ENCODE peak calls at places on chromosomes 7 and 10, in nine cellular contexts. Z is endothelial cell, X is sigmoid colon, E is endothelial cell of umbilical vein, R is tibial nerve, K is dorsolateral prefrontal cortex, L is GM10248, B is B cell, O is lower lobe of right lung. C is an unnamed sample.

GRCh38 chr7:31735991-31736982 is 49.3 kb downstream of the PPP1R17 start:
- DNase-seq in R (peak), X (peak), B (no peak), E (peak), L (peak), K (peak), O (no peak), Z (peak), C (peak)

GRCh38 chr7:52782348-52782747 is 253.1 kb upstream of the POM121L12 start:
- DNase-seq in L (no peak), X (no peak), R (no peak), K (no peak), B (no peak), E (no peak), Z (no peak), O (no peak), C (no peak)

GRCh38 chr7:101820703-101821102 is 3.3 kb downstream of the CUX1 start:
- DNase-seq in Z (no peak), E (no peak), K (no peak), B (no peak), L (no peak), R (no peak), O (no peak), X (peak), C (no peak)

GRCh38 chr7:102404005-102404861 is 8.1 kb downstream of the PRKRIP1 start:
- DNase-seq in L (peak), O (peak), X (no peak), K (no peak), R (no peak), B (peak), E (peak), Z (peak), C (peak)

GRCh38 chr10:91247360-91248111 is 27.1 kb downstream of the PCGF5 start:
- DNase-seq in X (no peak), R (no peak), Z (no peak), B (no peak), E (peak), K (peak), O (no peak), L (no peak), C (no peak)

GRCh38 chr7:54354436-54354835 is 187.7 kb upstream of the VSTM2A start:
- DNase-seq in K (no peak), R (no peak), X (no peak), B (no peak), L (no peak), Z (no peak), E (no peak), O (no peak), C (no peak)

GRCh38 chr7:2071133-2071832 is 161.5 kb downstream of the MAD1L1 start:
- DNase-seq in X (no peak), R (no peak), K (no peak), Z (no peak), O (no peak), B (no peak), E (no peak), L (peak), C (no peak)

GRCh38 chr7:150368884-150369739 is 490 bp downstream of the REPIN1 start:
- DNase-seq in L (peak), X (peak), E (peak), B (peak), K (peak), Z (peak), O (peak), R (peak), C (peak)

GRCh38 chr7:7176421-7177043 is 5.8 kb upstream of the C1GALT1 start:
- DNase-seq in L (no peak), R (peak), K (no peak), X (no peak), B (no peak), O (no peak), E (peak), Z (no peak), C (peak)

GRCh38 chr10:76337641-76338040 is 906.2 kb downstream of the LRMDA start:
- DNase-seq in L (no peak), K (no peak), E (peak), R (no peak), Z (no peak), X (no peak), O (no peak), B (no peak), C (no peak)

GRCh38 chr10:52229271-52229931 is 84.7 kb upstream of the DKK1 start:
- DNase-seq in X (no peak), Z (no peak), L (no peak), E (peak), B (no peak), K (no peak), R (no peak), O (no peak), C (no peak)

GRCh38 chr10:86775056-86775858 is 18.8 kb downstream of the BMPR1A start:
- DNase-seq in X (no peak), K (no peak), Z (no peak), L (peak), E (no peak), R (no peak), O (no peak), B (no peak), C (no peak)

GRCh38 chr10:33716461-33717267 is 382.2 kb upstream of the NRP1 start:
- DNase-seq in E (no peak), R (no peak), K (no peak), Z (no peak), B (no peak), X (no peak), O (no peak), L (no peak), C (peak)

GRCh38 chr10:69329721-69330178 is 51.5 kb downstream of the HK1 start:
- DNase-seq in B (no peak), L (no peak), O (no peak), K (no peak), Z (no peak), X (no peak), R (no peak), E (no peak), C (no peak)

GRCh38 chr10:132059760-132060508 is 5.8 kb upstream of the JAKMIP3 start:
- DNase-seq in B (no peak), R (no peak), Z (no peak), O (no peak), L (no peak), X (peak), E (no peak), K (no peak), C (no peak)

GRCh38 chr7:48109848-48110663 is 21.0 kb downstream of the UPP1 start:
- DNase-seq in Z (peak), B (peak), X (peak), O (peak), L (peak), E (peak), R (peak), K (peak), C (peak)

GRCh38 chr10:13351340-13351915 is 3.3 kb upstream of the SEPHS1 start:
- DNase-seq in K (no peak), L (peak), O (no peak), R (no peak), B (peak), Z (no peak), X (no peak), E (no peak), C (no peak)

DNA sequence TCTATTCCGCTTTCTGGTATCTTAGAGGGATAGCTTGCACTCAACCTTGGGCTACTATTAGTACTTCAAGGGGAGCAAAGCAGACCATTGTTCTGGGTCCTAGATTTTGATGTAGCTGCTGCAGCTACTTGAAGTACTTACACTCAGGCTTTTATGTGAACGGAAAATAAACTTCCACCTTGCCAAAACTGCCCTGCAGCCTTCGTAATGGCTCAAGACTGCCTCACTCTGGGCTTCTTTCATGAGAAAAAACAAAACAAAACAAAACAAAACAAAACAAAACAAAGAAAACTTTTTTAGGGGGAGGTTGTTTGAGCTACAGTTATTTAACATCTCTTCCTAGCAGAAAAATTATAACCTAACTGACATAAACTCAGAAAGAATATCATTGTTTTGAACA is 19.4 kb upstream of the EPHB6 start:
- DNase-seq in L (no peak), X (no peak), Z (no peak), K (no peak), R (no peak), O (no peak), B (no peak), E (no peak), C (no peak)
- TF ChIP-seq CTCF in L (no peak), X (no peak), Z (no peak), K (no peak), R (no peak), O (no peak), B (no peak), E (no peak), C (no peak)

GRCh38 chr10:97445722-97446639 is at the start of the genes EXOSC1 and ZDHHC16:
- DNase-seq in R (peak), Z (peak), K (peak), X (peak), L (peak), O (peak), B (peak), E (peak), C (peak)
- TF ChIP-seq CTCF in R (peak), Z (no peak), K (peak), X (no peak), L (peak), O (no peak), B (no peak), E (no peak), C (no peak)

GRCh38 chr7:27921081-27921836 is 181.3 kb downstream of the TAX1BP1 start:
- DNase-seq in E (peak), K (no peak), Z (peak), B (no peak), O (no peak), R (peak), X (no peak), L (peak), C (peak)
- TF ChIP-seq CTCF in E (peak), K (peak), Z (peak), B (peak), O (peak), R (peak), X (peak), L (peak), C (peak)

GRCh38 chr7:44217852-44218402 is 17.1 kb downstream of the YKT6 start:
- DNase-seq in R (no peak), B (peak), X (peak), Z (no peak), O (no peak), K (no peak), E (no peak), L (no peak), C (no peak)

GRCh38 chr7:44219371-44220045 is 18.7 kb downstream of the YKT6 start:
- DNase-seq in Z (no peak), X (peak), K (no peak), B (no peak), L (no peak), R (no peak), E (no peak), O (peak), C (no peak)

GRCh38 chr7:44220046-44220720 is 19.4 kb downstream of the YKT6 start:
- DNase-seq in O (peak), L (no peak), K (no peak), Z (peak), B (no peak), X (peak), R (no peak), E (no peak), C (no peak)

GRCh38 chr7:44217133-44217714 is 16.4 kb downstream of the YKT6 start:
- DNase-seq in Z (no peak), O (no peak), E (no peak), K (no peak), X (peak), R (no peak), L (no peak), B (peak), C (no peak)

GRCh38 chr7:44218418-44219201 is 17.8 kb downstream of the YKT6 start:
- DNase-seq in X (peak), O (peak), B (no peak), L (no peak), K (no peak), R (no peak), E (no peak), Z (peak), C (no peak)
- TF ChIP-seq CTCF in X (no peak), O (no peak), B (no peak), L (no peak), K (no peak), R (no peak), E (peak), Z (no peak), C (no peak)

GRCh38 chr10:1360011-1360580 is 303.9 kb downstream of the WDR37 start:
- DNase-seq in L (no peak), B (no peak), K (no peak), E (no peak), R (no peak), X (no peak), Z (peak), O (no peak), C (no peak)
- TF ChIP-seq CTCF in L (peak), B (no peak), K (no peak), E (no peak), R (no peak), X (no peak), Z (peak), O (no peak), C (no peak)

DNA sequence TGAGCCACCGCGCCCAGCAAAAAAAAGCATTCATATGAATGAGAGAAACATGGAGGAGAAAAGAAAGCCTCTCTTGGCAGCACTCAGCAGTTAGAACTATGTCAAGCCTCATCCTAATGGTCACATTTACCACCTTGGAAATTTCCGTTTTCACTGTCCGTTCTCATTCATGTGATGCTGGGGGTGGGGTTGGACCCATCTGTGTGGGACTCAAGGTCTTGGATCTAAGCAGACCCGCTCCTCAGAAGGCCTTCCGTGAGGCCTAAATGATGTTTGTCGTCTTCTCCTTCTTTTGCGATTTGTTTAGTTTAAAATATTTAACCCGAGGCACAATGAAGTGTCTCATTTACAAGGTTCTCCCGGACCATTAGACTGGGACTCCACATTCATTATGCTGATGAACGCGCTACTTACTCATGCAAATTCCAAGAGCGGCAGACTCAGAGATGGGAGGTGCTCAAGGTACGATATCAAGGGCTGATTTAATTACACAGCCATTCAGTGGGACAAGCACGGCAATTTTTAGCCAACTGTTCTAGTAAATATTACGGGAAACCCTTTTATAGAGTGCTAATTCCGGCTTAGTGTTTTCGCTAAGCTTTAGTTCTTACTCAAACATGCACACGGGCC is 109.1 kb upstream of the EFCAB10 start:
- DNase-seq in O (no peak), B (no peak), X (peak), Z (no peak), R (no peak), E (no peak), L (no peak), K (no peak), C (no peak)
- TF ChIP-seq CTCF in O (no peak), B (no peak), X (no peak), Z (no peak), R (no peak), E (no peak), L (no peak), K (no peak), C (no peak)

GRCh38 chr10:31803606-31804195 is 124.9 kb downstream of the ARHGAP12 start:
- DNase-seq in X (no peak), O (no peak), E (no peak), R (no peak), K (no peak), L (no peak), Z (no peak), B (no peak), C (no peak)

GRCh38 chr10:31804416-31804815 is 124.2 kb downstream of the ARHGAP12 start:
- DNase-seq in L (no peak), O (no peak), Z (no peak), R (no peak), K (no peak), B (no peak), X (no peak), E (no peak), C (no peak)

DNA sequence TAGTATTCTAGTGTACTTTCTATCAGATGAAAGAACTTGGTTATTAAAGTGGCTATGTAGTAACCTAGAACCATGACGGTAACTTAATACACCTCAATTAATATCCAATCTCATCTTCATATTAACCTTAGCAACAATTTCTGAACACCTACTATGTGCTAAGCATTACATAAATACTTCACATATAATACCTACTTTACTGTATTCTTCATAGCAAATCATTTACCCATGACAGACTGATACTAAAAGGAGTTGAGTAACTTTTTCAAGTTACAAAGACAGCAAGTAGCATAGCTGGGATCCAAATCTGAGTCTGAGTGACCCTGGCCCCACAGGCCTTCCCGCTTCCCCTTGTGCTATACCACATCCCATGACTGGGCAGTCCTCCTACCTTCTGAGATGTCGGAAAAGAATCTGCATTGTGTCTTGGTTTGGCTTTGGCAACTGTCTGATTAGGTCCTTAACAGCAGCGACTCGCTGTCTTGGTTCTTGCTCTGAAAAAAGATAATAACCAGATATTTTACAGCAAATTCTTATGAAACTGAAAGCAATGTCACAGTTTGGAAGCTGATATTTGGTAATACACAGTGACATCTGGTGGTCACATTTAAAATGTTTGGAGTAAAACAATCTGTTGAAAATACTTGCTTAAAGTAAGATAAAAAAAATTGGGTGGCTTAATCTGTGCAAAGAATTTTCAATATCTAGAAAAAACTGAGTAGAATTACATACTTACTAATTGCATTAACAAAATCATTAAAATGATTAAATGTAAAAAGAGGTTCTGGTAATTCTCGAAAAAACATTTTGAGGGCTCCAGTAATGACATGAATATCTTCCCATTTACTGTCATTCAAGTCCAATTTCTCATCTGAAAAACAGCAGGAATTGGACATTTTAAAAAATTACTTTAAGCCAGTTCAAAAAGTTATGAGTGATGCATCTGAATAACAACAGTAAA is 120.1 kb downstream of the ARHGAP12 start:
- DNase-seq in L (peak), K (peak), X (peak), R (peak), B (peak), E (peak), Z (no peak), O (peak), C (no peak)
- TF ChIP-seq CTCF in L (peak), K (peak), X (peak), R (peak), B (peak), E (peak), Z (peak), O (peak), C (peak)